ENCODE peak calls at places on chromosomes 16 and 17, in six cellular contexts. U, L, I, Z, K and X are unnamed samples.

GRCh38 chr16:660459-661183 is 7.3 kb upstream of the RHOT2 start:
- DNase-seq in U (peak), L (peak), I (no peak), Z (peak), K (peak), X (peak)

GRCh38 chr17:17147821-17148220 is 58.3 kb downstream of the PLD6 start:
- DNase-seq in U (no peak), L (no peak), I (no peak), Z (no peak), K (no peak), X (no peak)

GRCh38 chr17:36629252-36629847 is 28.0 kb downstream of the MRM1 start:
- DNase-seq in U (peak), L (peak), I (no peak), Z (peak), K (peak), X (peak)

GRCh38 chr17:56064506-56064905 is 88.8 kb upstream of the ANKFN1 start:
- DNase-seq in U (no peak), L (no peak), I (no peak), Z (no peak), K (no peak), X (no peak)

GRCh38 chr17:31535581-31535981 is 144.1 kb downstream of the RAB11FIP4 start:
- DNase-seq in U (no peak), L (peak), I (peak), Z (no peak), K (no peak), X (no peak)

GRCh38 chr16:49468611-49469322 is 95.2 kb downstream of the C16orf78 start:
- DNase-seq in U (no peak), L (no peak), I (no peak), Z (peak), K (no peak), X (no peak)

GRCh38 chr16:46801428-46802049 is 29.4 kb downstream of the C16orf87 start:
- DNase-seq in U (no peak), L (no peak), I (no peak), Z (no peak), K (no peak), X (peak)

GRCh38 chr16:89467382-89467781 is 23.0 kb downstream of the ANKRD11 start:
- DNase-seq in U (no peak), L (no peak), I (no peak), Z (no peak), K (no peak), X (no peak)

GRCh38 chr16:53912155-53912554 is 208.2 kb downstream of the FTO start:
- DNase-seq in U (no peak), L (no peak), I (no peak), Z (no peak), K (no peak), X (no peak)

GRCh38 chr16:72789465-72789864 is 258.5 kb downstream of the ZFHX3 start:
- DNase-seq in U (no peak), L (no peak), I (no peak), Z (no peak), K (no peak), X (no peak)

GRCh38 chr17:57294629-57295501 is 38.5 kb downstream of the MSI2 start:
- DNase-seq in U (peak), L (no peak), I (no peak), Z (no peak), K (no peak), X (peak)

GRCh38 chr17:76261421-76262215 is 3.5 kb upstream of the UBALD2 start:
- DNase-seq in U (peak), L (peak), I (no peak), Z (no peak), K (no peak), X (no peak)

GRCh38 chr17:45775576-45776011 is 8.5 kb upstream of the CRHR1 start:
- DNase-seq in U (no peak), L (no peak), I (no peak), Z (no peak), K (no peak), X (no peak)

GRCh38 chr17:55140751-55141150 is 124.0 kb upstream of the HLF start:
- DNase-seq in U (no peak), L (no peak), I (no peak), Z (no peak), K (no peak), X (no peak)